ENCODE peak calls at places on chromosome 20, in four cellular contexts. O is brain microvascular endothelial cell, R is fibroblast of the aortic adventitia, V is iris pigment epithelial cell. X is an unnamed sample.

GRCh38 chr20:24950128-24950835 is 1.2 kb downstream of the CST7 start:
- DNase-seq in O (no peak), R (no peak), V (no peak), X (no peak)

GRCh38 chr20:47438464-47439381 is 63.0 kb upstream of the NCOA3 start:
- DNase-seq in O (no peak), R (no peak), V (no peak), X (no peak)

GRCh38 chr20:48433178-48433577 is 394.6 kb downstream of the PREX1 start:
- DNase-seq in O (no peak), R (no peak), V (no peak), X (no peak)

GRCh38 chr20:17442588-17442987 is 88.6 kb downstream of the BFSP1 start:
- DNase-seq in O (no peak), R (no peak), V (no peak), X (no peak)

GRCh38 chr20:49938173-49939163 is 2.3 kb downstream of the RNF114 start:
- DNase-seq in O (peak; percentile 82), R (peak; percentile 80), V (peak; percentile 84), X (no peak)

GRCh38 chr20:43983359-43983758 is 68.7 kb downstream of the TOX2 start:
- DNase-seq in O (no peak), R (no peak), V (no peak), X (no peak)

GRCh38 chr20:32079655-32080109 is 27.6 kb downstream of the HCK start:
- DNase-seq in O (no peak), R (no peak), V (no peak), X (no peak)

GRCh38 chr20:32052792-32053362 is 835 bp downstream of the HCK start:
- DNase-seq in O (no peak), R (no peak), V (no peak), X (no peak)

GRCh38 chr20:43459022-43459942 is 1.6 kb downstream of the SRSF6 start:
- DNase-seq in O (peak; percentile 12), R (peak; percentile 18), V (no peak), X (no peak)